ENCODE peak calls at places on chromosomes 7 and 10, in ten cellular contexts. C is cardiac fibroblast; O is GM23248; X is choroid plexus epithelial cell; D is transverse colon; J is BJ; M is CD8-positive, alpha-beta T cell; Z is AG09309; H is skeletal muscle cell; I is fibroblast of the aortic adventitia. A is an unnamed sample.

GRCh38 chr10:4704034-4704545 is 121.9 kb upstream of the AKR1E2 start:
- DNase-seq in C (peak), O (peak), X (peak), D (peak), J (peak), M (no peak), Z (peak), H (peak), I (peak), A (no peak)

GRCh38 chr7:70325509-70326101 is 727.3 kb downstream of the AUTS2 start:
- DNase-seq in C (no peak), O (peak), X (peak), D (no peak), J (no peak), M (no peak), Z (peak), H (peak), I (peak), A (no peak)

GRCh38 chr10:77290528-77291155 is 347.0 kb downstream of the KCNMA1 start:
- DNase-seq in C (peak), O (peak), X (peak), D (no peak), J (peak), M (no peak), Z (peak), H (peak), I (peak), A (no peak)

GRCh38 chr7:46871516-46871915 is 710.4 kb downstream of the TNS3 start:
- DNase-seq in C (no peak), O (peak), X (no peak), D (no peak), J (no peak), M (no peak), Z (no peak), H (no peak), I (no peak), A (no peak)

GRCh38 chr10:12638103-12638502 is 288.8 kb downstream of the CAMK1D start:
- DNase-seq in C (no peak), O (peak), X (peak), D (peak), J (no peak), M (no peak), Z (no peak), H (peak), I (peak), A (peak)

GRCh38 chr7:45116048-45116447 is 4.6 kb upstream of the TBRG4 start:
- DNase-seq in C (no peak), O (no peak), X (no peak), D (no peak), J (no peak), M (no peak), Z (no peak), H (no peak), I (no peak), A (no peak)

GRCh38 chr7:74441801-74442200 is 11.9 kb upstream of the GTF2IRD1 start:
- DNase-seq in C (no peak), O (no peak), X (no peak), D (no peak), J (no peak), M (no peak), Z (no peak), H (no peak), I (no peak), A (no peak)

GRCh38 chr10:50508315-50509051 is 115.3 kb downstream of the SGMS1 start:
- DNase-seq in C (no peak), O (no peak), X (no peak), D (no peak), J (no peak), M (no peak), Z (no peak), H (no peak), I (no peak), A (no peak)

GRCh38 chr7:84237533-84238173 is 43.1 kb upstream of the SEMA3A start:
- DNase-seq in C (peak), O (peak), X (peak), D (no peak), J (peak), M (no peak), Z (peak), H (peak), I (peak), A (no peak)

GRCh38 chr7:31253486-31253885 is 87.0 kb downstream of the NEUROD6 start:
- DNase-seq in C (no peak), O (no peak), X (no peak), D (no peak), J (no peak), M (no peak), Z (no peak), H (no peak), I (no peak), A (no peak)

GRCh38 chr7:23469150-23469960 is 936 bp downstream of the IGF2BP3 start:
- DNase-seq in C (peak), O (peak), X (peak), D (no peak), J (no peak), M (no peak), Z (no peak), H (no peak), I (peak), A (no peak)

GRCh38 chr10:73887038-73888015 is 13.0 kb upstream of the CAMK2G start:
- DNase-seq in C (peak), O (peak), X (peak), D (peak), J (peak), M (no peak), Z (peak), H (peak), I (peak), A (peak)

GRCh38 chr10:45034301-45034700 is 33.6 kb downstream of the ZNF22 start:
- DNase-seq in C (peak), O (no peak), X (peak), D (no peak), J (no peak), M (no peak), Z (no peak), H (no peak), I (no peak), A (no peak)

GRCh38 chr10:1372212-1372611 is 316.0 kb downstream of the WDR37 start:
- DNase-seq in C (no peak), O (no peak), X (no peak), D (no peak), J (no peak), M (no peak), Z (no peak), H (no peak), I (no peak), A (no peak)

GRCh38 chr10:43078986-43079273 is 2.1 kb downstream of the RET start:
- DNase-seq in C (peak), O (peak), X (peak), D (peak), J (no peak), M (no peak), Z (no peak), H (no peak), I (peak), A (peak)

GRCh38 chr7:69706070-69706469 is 107.8 kb downstream of the AUTS2 start:
- DNase-seq in C (no peak), O (no peak), X (no peak), D (no peak), J (no peak), M (no peak), Z (no peak), H (no peak), I (no peak), A (no peak)

GRCh38 chr7:45685619-45686240 is 111.6 kb downstream of the ADCY1 start:
- DNase-seq in C (no peak), O (no peak), X (no peak), D (no peak), J (no peak), M (no peak), Z (no peak), H (no peak), I (no peak), A (no peak)

GRCh38 chr7:89680161-89680560 is 474.1 kb upstream of the STEAP1 start:
- DNase-seq in C (no peak), O (no peak), X (no peak), D (no peak), J (no peak), M (no peak), Z (no peak), H (peak), I (no peak), A (no peak)

GRCh38 chr10:46309511-46310142 is 22.8 kb downstream of the ANTXRL start:
- DNase-seq in C (no peak), O (no peak), X (no peak), D (peak), J (no peak), M (no peak), Z (no peak), H (no peak), I (no peak), A (no peak)

GRCh38 chr10:84026821-84027257 is 112.5 kb upstream of the GHITM start:
- DNase-seq in C (peak), O (peak), X (peak), D (no peak), J (no peak), M (no peak), Z (no peak), H (no peak), I (no peak), A (peak)

GRCh38 chr10:103542764-103543616 is 49.5 kb downstream of the NEURL1 start:
- DNase-seq in C (peak), O (peak), X (peak), D (peak), J (peak), M (no peak), Z (no peak), H (no peak), I (peak), A (peak)

GRCh38 chr10:12417341-12417740 is 68.0 kb downstream of the CAMK1D start:
- DNase-seq in C (no peak), O (no peak), X (peak), D (no peak), J (no peak), M (no peak), Z (no peak), H (no peak), I (peak), A (no peak)

GRCh38 chr7:38950309-38950708 is 27.4 kb upstream of the POU6F2 start:
- DNase-seq in C (peak), O (no peak), X (peak), D (no peak), J (no peak), M (no peak), Z (no peak), H (no peak), I (peak), A (peak)

GRCh38 chr10:132503581-132504421 is 33.8 kb upstream of the INPP5A start:
- DNase-seq in C (no peak), O (no peak), X (no peak), D (no peak), J (no peak), M (no peak), Z (no peak), H (no peak), I (no peak), A (no peak)

GRCh38 chr7:36575832-36576231 is 148.5 kb downstream of the AOAH start:
- DNase-seq in C (no peak), O (no peak), X (no peak), D (no peak), J (no peak), M (no peak), Z (no peak), H (no peak), I (no peak), A (no peak)

GRCh38 chr7:23712368-23713284 is 2.6 kb downstream of the STK31 start:
- DNase-seq in C (peak), O (peak), X (peak), D (no peak), J (no peak), M (no peak), Z (peak), H (peak), I (peak), A (no peak)

GRCh38 chr10:89206402-89207180 is 526 bp downstream of the CH25H start:
- DNase-seq in C (peak), O (peak), X (peak), D (peak), J (no peak), M (peak), Z (no peak), H (no peak), I (peak), A (peak)
- H3K4me3 ChIP-seq in C (peak), O (peak), X (peak), D (peak), J (peak), M (peak), Z (peak), H (peak), I (peak), A (no peak)

GRCh38 chr7:5495581-5496375 is 72.1 kb upstream of the TNRC18 start:
- DNase-seq in C (no peak), O (no peak), X (no peak), D (peak), J (no peak), M (no peak), Z (no peak), H (no peak), I (no peak), A (no peak)
- H3K4me3 ChIP-seq in C (no peak), O (no peak), X (no peak), D (no peak), J (no peak), M (no peak), Z (no peak), H (no peak), I (no peak), A (no peak)

DNA sequence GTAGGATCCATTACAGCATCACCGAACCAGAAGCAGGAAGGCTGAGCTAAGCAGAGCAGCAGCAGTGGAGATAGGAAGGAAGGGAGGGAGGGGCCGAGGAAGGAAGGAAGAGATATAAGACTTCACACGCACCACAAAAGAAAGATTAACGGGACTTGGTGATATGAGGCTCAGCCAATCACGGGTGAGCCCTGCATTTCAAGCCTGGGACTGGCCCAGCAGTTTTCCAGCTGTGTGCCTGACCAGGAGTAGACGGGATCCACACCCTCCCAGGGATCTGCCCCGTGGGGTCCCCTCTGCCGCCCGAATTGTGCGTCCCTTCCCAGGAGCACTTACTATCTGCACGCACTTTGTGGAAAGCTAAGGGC is 16.2 kb downstream of the ATG9B start:
- DNase-seq in C (no peak), O (no peak), X (peak), D (no peak), J (no peak), M (no peak), Z (no peak), H (no peak), I (peak), A (no peak)
- H3K4me3 ChIP-seq in C (peak), O (no peak), X (no peak), D (no peak), J (no peak), M (peak), Z (no peak), H (no peak), I (no peak), A (no peak)

DNA sequence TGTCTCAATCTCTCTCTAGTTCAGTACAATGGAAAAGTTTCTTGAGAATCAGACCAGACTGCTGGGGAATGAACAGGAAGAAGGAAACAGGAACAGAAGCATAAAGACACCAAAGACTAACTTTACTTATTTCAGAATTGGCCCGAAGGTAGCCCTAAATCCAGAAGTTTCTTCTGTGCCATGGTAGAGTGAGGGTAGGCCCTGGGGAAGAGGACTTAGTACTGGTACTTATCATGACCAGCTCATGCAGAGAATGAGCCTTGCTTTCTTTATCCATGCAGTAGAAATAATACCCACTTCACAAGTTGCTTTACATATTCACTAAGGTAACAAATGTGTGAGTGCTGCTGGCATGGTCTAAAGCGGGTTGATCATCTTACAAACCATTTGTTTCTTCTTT is 153.8 kb downstream of the CELF2 start:
- DNase-seq in C (no peak), O (no peak), X (no peak), D (no peak), J (no peak), M (no peak), Z (no peak), H (no peak), I (no peak), A (no peak)
- H3K4me3 ChIP-seq in C (no peak), O (no peak), X (no peak), D (no peak), J (no peak), M (peak), Z (no peak), H (no peak), I (no peak), A (no peak)

DNA sequence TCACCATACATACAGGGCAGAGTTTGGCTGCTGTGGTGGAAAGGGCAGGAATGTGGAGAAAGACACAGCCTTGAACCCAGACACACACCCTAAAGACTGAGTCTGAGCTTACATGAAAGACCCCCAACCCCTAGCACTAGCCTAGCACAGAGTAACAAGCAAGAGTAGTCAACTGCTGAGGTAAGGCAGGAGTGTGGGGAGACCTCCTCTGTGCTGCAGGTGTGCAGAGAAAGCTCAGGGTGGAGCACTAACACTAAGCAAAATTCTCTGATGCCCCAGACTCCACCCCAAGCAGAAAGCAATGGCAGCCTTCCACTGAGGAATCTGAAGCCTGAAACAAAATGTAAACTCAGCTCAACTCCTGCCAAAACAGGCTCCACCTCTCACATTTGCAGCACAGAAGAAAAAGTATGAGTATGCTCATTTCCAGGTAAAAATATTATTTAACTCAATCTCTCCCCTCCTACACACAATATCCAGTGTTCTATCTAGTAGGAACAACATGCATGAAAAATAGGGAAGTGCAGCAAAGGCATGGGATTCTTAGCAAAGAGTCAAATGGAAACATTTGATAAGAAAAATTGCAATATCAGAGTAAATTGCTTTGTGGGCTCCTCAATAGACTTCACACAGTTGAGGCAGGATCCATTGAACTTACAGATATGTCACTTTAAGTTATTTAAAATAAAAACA is 151.1 kb downstream of the ANK3 start:
- DNase-seq in C (peak), O (peak), X (peak), D (no peak), J (no peak), M (no peak), Z (peak), H (peak), I (peak), A (peak)
- H3K4me3 ChIP-seq in C (no peak), O (no peak), X (no peak), D (no peak), J (no peak), M (no peak), Z (no peak), H (no peak), I (peak), A (no peak)

DNA sequence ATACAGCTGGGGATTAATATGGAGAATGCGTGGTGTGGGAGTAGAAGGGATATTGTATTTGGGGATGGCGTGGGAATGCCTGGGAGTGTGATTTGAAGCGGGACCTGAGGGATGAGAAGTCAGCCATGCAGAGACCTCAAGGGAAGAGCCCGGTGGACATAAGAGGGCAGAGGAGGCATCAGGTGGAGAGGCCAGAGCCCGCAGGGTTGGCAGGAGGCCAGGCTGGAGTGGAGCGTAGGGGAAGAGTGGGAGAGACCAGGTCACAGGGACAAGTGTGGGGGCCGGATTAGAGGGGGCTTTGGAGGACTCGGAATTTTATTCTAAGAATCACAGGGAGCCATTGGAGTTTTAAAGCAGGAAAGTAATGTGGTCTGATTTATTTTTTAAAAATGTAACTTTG is 2.0 kb downstream of the NDUFB2 start:
- DNase-seq in C (no peak), O (no peak), X (no peak), D (no peak), J (no peak), M (no peak), Z (no peak), H (no peak), I (no peak), A (no peak)
- H3K4me3 ChIP-seq in C (no peak), O (peak), X (no peak), D (no peak), J (no peak), M (no peak), Z (no peak), H (no peak), I (no peak), A (peak)

GRCh38 chr10:97851341-97852001 is 1.8 kb downstream of the GOLGA7B start:
- DNase-seq in C (no peak), O (no peak), X (no peak), D (no peak), J (no peak), M (no peak), Z (no peak), H (no peak), I (no peak), A (no peak)
- H3K4me3 ChIP-seq in C (no peak), O (no peak), X (no peak), D (no peak), J (no peak), M (peak), Z (no peak), H (no peak), I (no peak), A (no peak)

GRCh38 chr10:125060851-125061556 is 99.4 kb downstream of the CTBP2 start:
- DNase-seq in C (peak), O (peak), X (peak), D (peak), J (peak), M (peak), Z (peak), H (no peak), I (peak), A (peak)

GRCh38 chr10:125064681-125065492 is 95.5 kb downstream of the CTBP2 start:
- DNase-seq in C (peak), O (peak), X (peak), D (no peak), J (peak), M (peak), Z (peak), H (no peak), I (peak), A (no peak)

GRCh38 chr10:125062244-125063208 is 97.8 kb downstream of the CTBP2 start:
- DNase-seq in C (peak), O (no peak), X (peak), D (no peak), J (no peak), M (no peak), Z (no peak), H (no peak), I (no peak), A (no peak)

GRCh38 chr10:125061557-125062243 is 98.7 kb downstream of the CTBP2 start:
- DNase-seq in C (peak), O (no peak), X (peak), D (no peak), J (no peak), M (no peak), Z (no peak), H (no peak), I (no peak), A (no peak)

GRCh38 chr10:125063256-125063945 is 97.0 kb downstream of the CTBP2 start:
- DNase-seq in C (no peak), O (no peak), X (no peak), D (no peak), J (peak), M (no peak), Z (no peak), H (no peak), I (no peak), A (no peak)
- H3K4me3 ChIP-seq in C (no peak), O (no peak), X (no peak), D (no peak), J (no peak), M (no peak), Z (no peak), H (no peak), I (no peak), A (no peak)

DNA sequence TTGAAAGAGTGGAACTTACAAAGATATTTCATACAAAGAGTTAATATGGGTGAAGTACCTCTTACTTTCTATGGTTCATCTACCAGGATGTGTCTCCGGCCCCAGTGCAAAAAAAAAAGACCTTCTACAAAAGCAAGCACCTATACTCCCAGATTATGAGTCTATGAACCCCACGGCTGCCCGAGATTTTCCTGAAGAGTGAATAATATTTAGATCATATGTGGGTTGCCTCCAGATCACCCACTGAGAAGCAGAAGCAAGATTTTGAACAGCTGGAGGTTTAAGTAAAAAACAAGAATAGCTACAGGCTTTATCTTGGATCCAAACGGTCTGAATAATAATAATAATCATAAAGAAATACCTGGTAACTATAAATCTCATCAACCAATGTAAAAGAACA is 207.7 kb downstream of the SKAP2 start:
- DNase-seq in C (no peak), O (no peak), X (no peak), D (no peak), J (no peak), M (no peak), Z (no peak), H (no peak), I (no peak), A (no peak)
- H3K4me3 ChIP-seq in C (no peak), O (no peak), X (no peak), D (no peak), J (no peak), M (no peak), Z (no peak), H (no peak), I (no peak), A (no peak)

A was measured in HAP-1.